ENCODE peak calls at places on chromosomes 5 and 9, in ten cellular contexts. I is dorsolateral prefrontal cortex, B is left lung, E is mammary epithelial cell, Y is brain microvascular endothelial cell, V is cardiac muscle cell, A is psoas muscle, M is upper lobe of left lung, Z is tibial artery, U is left ventricle myocardium inferior. N is an unnamed sample.
A peak's percentile ranks its signal among the peaks of the same experiment; 100 is the strongest.

GRCh38 chr9:37451628-37452027 is 13.6 kb downstream of the ZBTB5 start:
- DNase-seq in I (no peak), B (no peak), E (no peak), Y (no peak), V (no peak), A (no peak), M (no peak), Z (no peak), U (no peak), N (no peak)

GRCh38 chr9:93620041-93620506 is 43.7 kb downstream of the PHF2 start:
- DNase-seq in I (no peak), B (no peak), E (no peak), Y (no peak), V (no peak), A (peak; percentile 28), M (no peak), Z (no peak), U (no peak), N (no peak)

GRCh38 chr5:31811210-31811609 is 172.3 kb downstream of the PDZD2 start:
- DNase-seq in I (no peak), B (no peak), E (peak; percentile 87), Y (peak; percentile 91), V (peak; percentile 94), A (no peak), M (no peak), Z (no peak), U (no peak), N (no peak)

GRCh38 chr5:83042507-83042906 is 34.7 kb downstream of the TMEM167A start:
- DNase-seq in I (no peak), B (no peak), E (no peak), Y (no peak), V (no peak), A (no peak), M (no peak), Z (no peak), U (no peak), N (no peak)

GRCh38 chr5:1474183-1474839 is 29.1 kb upstream of the SLC6A3 start:
- DNase-seq in I (no peak), B (peak; percentile 73), E (no peak), Y (no peak), V (no peak), A (no peak), M (no peak), Z (no peak), U (peak; percentile 9), N (no peak)

GRCh38 chr5:50559955-50560354 is 106.5 kb upstream of the PARP8 start:
- DNase-seq in I (no peak), B (no peak), E (no peak), Y (no peak), V (no peak), A (no peak), M (no peak), Z (no peak), U (no peak), N (no peak)

GRCh38 chr5:103502651-103503050 is 59.9 kb downstream of the NUDT12 start:
- DNase-seq in I (no peak), B (no peak), E (no peak), Y (no peak), V (no peak), A (no peak), M (no peak), Z (no peak), U (no peak), N (no peak)

GRCh38 chr5:139382371-139382770 is 726 bp downstream of the SLC23A1 start:
- DNase-seq in I (no peak), B (no peak), E (no peak), Y (no peak), V (no peak), A (no peak), M (no peak), Z (peak; percentile 53), U (no peak), N (no peak)

GRCh38 chr5:167245871-167246270 is 1045.6 kb upstream of the WWC1 start:
- DNase-seq in I (no peak), B (no peak), E (no peak), Y (no peak), V (no peak), A (no peak), M (no peak), Z (no peak), U (no peak), N (no peak)

GRCh38 chr5:76781775-76782174 is 37.1 kb upstream of the F2RL1 start:
- DNase-seq in I (no peak), B (no peak), E (no peak), Y (no peak), V (no peak), A (no peak), M (no peak), Z (no peak), U (no peak), N (no peak)

GRCh38 chr9:134734270-134734669 is 92.7 kb downstream of the COL5A1 start:
- DNase-seq in I (no peak), B (peak; percentile 38), E (no peak), Y (peak; percentile 21), V (peak; percentile 89), A (peak; percentile 78), M (peak; percentile 54), Z (no peak), U (no peak), N (no peak)

GRCh38 chr9:118669986-118670385 is 699.2 kb downstream of the BRINP1 start:
- DNase-seq in I (no peak), B (no peak), E (no peak), Y (no peak), V (no peak), A (no peak), M (no peak), Z (no peak), U (no peak), N (no peak)

GRCh38 chr5:173513521-173513991 is 102.9 kb downstream of the BOD1 start:
- DNase-seq in I (no peak), B (no peak), E (no peak), Y (peak; percentile 60), V (peak; percentile 25), A (no peak), M (no peak), Z (no peak), U (no peak), N (no peak)

GRCh38 chr5:173515526-173515925 is 100.9 kb downstream of the BOD1 start:
- DNase-seq in I (no peak), B (no peak), E (peak; percentile 2), Y (no peak), V (peak; percentile 60), A (no peak), M (no peak), Z (no peak), U (no peak), N (no peak)

GRCh38 chr5:173514666-173515065 is 101.8 kb downstream of the BOD1 start:
- DNase-seq in I (no peak), B (no peak), E (no peak), Y (no peak), V (no peak), A (no peak), M (no peak), Z (no peak), U (no peak), N (no peak)

GRCh38 chr5:173509060-173509459 is 107.4 kb downstream of the BOD1 start:
- DNase-seq in I (no peak), B (no peak), E (no peak), Y (no peak), V (no peak), A (no peak), M (no peak), Z (no peak), U (no peak), N (no peak)

GRCh38 chr5:173512637-173513435 is 103.6 kb downstream of the BOD1 start:
- DNase-seq in I (no peak), B (no peak), E (no peak), Y (no peak), V (no peak), A (no peak), M (no peak), Z (no peak), U (no peak), N (no peak)
- H3K27ac ChIP-seq in I (no peak overlapping the region), B (no peak overlapping the region), E (no peak overlapping the region), Y (peak overlapping the region; percentile 70), V (no peak overlapping the region), A (no peak overlapping the region), M (no peak overlapping the region), Z (no peak overlapping the region), U (no peak overlapping the region), N (no peak overlapping the region)

GRCh38 chr5:54325610-54326311 is 15.4 kb upstream of the ARL15 start:
- DNase-seq in I (no peak), B (no peak), E (no peak), Y (no peak), V (no peak), A (no peak), M (no peak), Z (no peak), U (no peak), N (no peak)
- TF ChIP-seq CTCF in I (no peak), B (no peak), E (no peak), Y (no peak), V (no peak), A (no peak), M (no peak), Z (no peak), U (no peak), N (no peak)

DNA sequence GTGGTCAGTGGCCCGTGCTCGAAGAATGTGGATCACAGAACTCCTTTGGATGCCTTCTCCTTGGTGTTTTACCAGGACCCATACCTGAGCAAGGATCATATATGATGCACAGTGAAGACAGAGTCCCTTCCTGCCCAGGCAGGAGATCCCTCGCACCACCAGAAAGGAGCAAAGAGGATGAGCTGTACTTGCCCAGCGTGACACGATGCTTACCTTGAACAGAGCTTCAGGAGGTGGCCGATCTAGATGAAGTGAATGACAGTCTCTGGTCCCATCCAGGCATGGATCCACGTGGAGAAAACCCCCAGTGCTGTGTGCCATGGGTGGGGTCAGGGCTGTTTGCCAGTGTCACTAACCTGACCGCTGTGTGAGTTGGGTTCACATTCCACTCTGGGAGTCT is 455.4 kb downstream of the GADD45G start:
- DNase-seq in I (no peak), B (no peak), E (no peak), Y (no peak), V (no peak), A (no peak), M (no peak), Z (no peak), U (no peak), N (no peak)
- H3K27ac ChIP-seq in I (no peak overlapping the region), B (no peak overlapping the region), E (no peak overlapping the region), Y (no peak overlapping the region), V (no peak overlapping the region), A (no peak overlapping the region), M (no peak overlapping the region), Z (no peak overlapping the region), U (no peak overlapping the region), N (no peak overlapping the region)

DNA sequence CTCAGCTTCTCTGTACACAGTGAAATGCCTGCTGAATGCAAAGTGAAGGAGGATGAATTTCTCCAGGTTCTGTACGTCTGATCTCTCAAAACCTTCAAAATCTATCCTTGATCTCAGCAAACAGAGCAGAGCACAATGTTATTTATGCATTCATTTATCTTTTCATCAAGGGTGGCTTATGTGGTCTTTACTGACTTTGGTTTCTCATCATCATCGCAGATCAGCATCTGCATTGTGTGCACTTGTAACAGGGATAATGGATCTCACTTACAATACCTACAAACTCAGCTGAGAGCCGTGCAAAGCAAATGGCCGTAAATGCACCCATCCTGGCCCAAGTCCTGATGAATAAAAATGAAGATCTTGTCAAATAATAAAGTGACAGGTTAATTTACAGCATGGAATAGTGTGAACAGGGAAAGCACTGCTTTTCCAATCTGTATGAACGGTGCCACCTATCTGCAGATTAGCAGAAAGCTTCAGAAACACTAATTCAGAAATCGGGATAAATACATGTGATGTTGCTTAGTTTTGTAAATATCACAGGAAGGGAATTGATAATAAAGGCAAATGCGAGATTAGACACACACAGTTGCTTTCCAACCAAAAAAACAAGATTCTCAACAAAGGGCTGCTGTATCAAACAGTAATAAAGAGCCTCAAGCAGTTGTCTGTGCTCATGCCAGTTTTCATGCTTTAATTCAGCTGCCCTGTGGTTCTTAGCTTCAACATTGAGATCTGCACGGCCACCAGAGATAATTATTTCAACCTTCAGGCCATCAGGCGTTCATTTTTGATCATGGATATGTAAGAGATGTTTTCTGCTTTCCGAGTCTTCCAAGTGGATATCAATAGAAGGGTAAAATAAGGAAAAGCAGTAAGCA is 153.3 kb upstream of the POU5F2 start:
- DNase-seq in I (no peak), B (no peak), E (no peak), Y (peak; percentile 10), V (peak; percentile 17), A (no peak), M (no peak), Z (no peak), U (no peak), N (no peak)
- TF ChIP-seq CTCF in I (peak; percentile 63), B (peak; percentile 46), E (peak; percentile 66), Y (peak; percentile 55), V (peak; percentile 53), A (peak; percentile 36), M (no peak), Z (no peak), U (peak; percentile 48), N (no peak)